ENCODE peak calls at places on chromosomes 12 and 14, in five cellular contexts. S is psoas muscle, T is Panc1, Q is AG10803, V is Peyer's patch. X is an unnamed sample.

GRCh38 chr12:57367121-57367520 is 63.7 kb downstream of the R3HDM2 start:
- DNase-seq in S (no peak), T (no peak), Q (no peak), V (no peak), X (no peak)

GRCh38 chr14:103103461-103104388 is 9.2 kb downstream of the EXOC3L4 start:
- DNase-seq in T (no peak), Q (peak; percentile 66), V (peak; percentile 86), S (peak; percentile 62), X (peak; percentile 50)

GRCh38 chr12:55996715-55997534 is at the start of gene SUOX:
- DNase-seq in Q (peak; percentile 96), S (peak; percentile 96), T (peak; percentile 87), V (peak; percentile 95), X (peak; percentile 98)

GRCh38 chr14:29741909-29742401 is 185.7 kb downstream of the PRKD1 start:
- DNase-seq in S (no peak), Q (peak; percentile 76), V (no peak), T (no peak), X (peak; percentile 12)

GRCh38 chr14:99522934-99523660 is 41.9 kb downstream of the CCNK start:
- DNase-seq in V (no peak), T (no peak), Q (no peak), S (peak; percentile 15), X (peak; percentile 30)

GRCh38 chr14:89702151-89702936 is 252.2 kb downstream of the EFCAB11 start:
- DNase-seq in V (no peak), Q (peak; percentile 80), S (peak; percentile 36), T (no peak), X (peak; percentile 40)

GRCh38 chr12:65808580-65808979 is 15.7 kb upstream of the HMGA2 start:
- DNase-seq in V (no peak), Q (no peak), S (no peak), T (no peak), X (no peak)

GRCh38 chr14:67241416-67242362 is at the start of gene PALS1:
- DNase-seq in T (no peak), S (no peak), V (no peak), Q (peak; percentile 83), X (peak; percentile 78)

GRCh38 chr14:54981698-54982097 is 45.2 kb downstream of the WDHD1 start:
- DNase-seq in Q (peak; percentile 35), T (no peak), V (no peak), S (no peak), X (no peak)
- TF ChIP-seq CTCF in Q (peak; percentile 43), T (peak; percentile 21), V (no peak), S (peak; percentile 31), X (peak; percentile 78)

GRCh38 chr12:22231836-22232235 is 102.7 kb downstream of the ST8SIA1 start:
- DNase-seq in Q (no peak), S (no peak), V (no peak), T (no peak), X (no peak)
- TF ChIP-seq CTCF in Q (peak; percentile 31), S (no peak), V (no peak), T (no peak), X (no peak)

GRCh38 chr12:94535614-94535932 is 75.9 kb upstream of the CEP83 start:
- DNase-seq in V (no peak), S (no peak), T (no peak), Q (no peak), X (no peak)
- TF ChIP-seq CTCF in V (no peak), S (no peak), T (no peak), Q (no peak), X (no peak)

DNA sequence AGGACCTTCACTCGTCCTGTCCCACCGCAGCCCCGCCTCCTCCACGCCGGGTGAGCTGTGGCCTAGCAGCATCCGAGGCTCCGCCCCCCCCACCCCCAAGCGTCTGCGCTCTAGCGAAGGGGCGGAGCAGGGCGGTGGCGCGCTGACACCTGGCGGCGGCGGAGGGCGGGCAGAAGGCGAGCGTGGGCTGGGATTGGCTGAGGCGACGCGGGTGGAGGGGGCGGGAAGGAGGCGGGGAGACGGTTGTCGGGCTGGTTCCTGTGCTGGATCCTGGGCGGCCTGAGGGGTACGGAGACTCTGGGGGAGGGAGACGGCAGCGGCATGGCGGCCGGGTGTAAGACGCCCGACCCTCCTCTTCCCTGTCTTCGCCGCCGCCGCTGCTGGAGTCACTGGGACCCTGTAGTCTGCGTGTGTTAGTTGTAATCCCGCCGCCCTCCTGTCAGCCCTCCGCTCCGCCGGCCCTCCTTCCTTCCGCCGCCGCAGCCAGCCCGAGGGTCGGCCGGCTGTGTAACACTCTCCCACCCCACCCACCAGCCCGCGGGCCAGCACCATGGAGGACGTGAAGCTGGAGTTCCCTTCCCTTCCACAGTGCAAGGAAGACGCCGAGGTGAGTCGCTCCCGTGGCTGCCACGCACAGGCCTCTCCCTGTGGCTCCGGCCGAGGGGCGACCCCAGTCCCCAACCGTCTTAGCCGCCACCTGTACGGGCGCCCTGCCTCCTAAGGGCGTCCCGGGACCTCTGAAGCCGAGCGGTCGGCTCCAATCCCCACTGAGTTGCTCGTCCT is at the start of gene STYX:
- DNase-seq in S (peak; percentile 98), T (peak; percentile 68), V (peak; percentile 100), Q (peak; percentile 97), X (peak; percentile 95)
- TF ChIP-seq CTCF in S (peak; percentile 4), T (no peak), V (peak; percentile 33), Q (no peak), X (peak; percentile 61)

DNA sequence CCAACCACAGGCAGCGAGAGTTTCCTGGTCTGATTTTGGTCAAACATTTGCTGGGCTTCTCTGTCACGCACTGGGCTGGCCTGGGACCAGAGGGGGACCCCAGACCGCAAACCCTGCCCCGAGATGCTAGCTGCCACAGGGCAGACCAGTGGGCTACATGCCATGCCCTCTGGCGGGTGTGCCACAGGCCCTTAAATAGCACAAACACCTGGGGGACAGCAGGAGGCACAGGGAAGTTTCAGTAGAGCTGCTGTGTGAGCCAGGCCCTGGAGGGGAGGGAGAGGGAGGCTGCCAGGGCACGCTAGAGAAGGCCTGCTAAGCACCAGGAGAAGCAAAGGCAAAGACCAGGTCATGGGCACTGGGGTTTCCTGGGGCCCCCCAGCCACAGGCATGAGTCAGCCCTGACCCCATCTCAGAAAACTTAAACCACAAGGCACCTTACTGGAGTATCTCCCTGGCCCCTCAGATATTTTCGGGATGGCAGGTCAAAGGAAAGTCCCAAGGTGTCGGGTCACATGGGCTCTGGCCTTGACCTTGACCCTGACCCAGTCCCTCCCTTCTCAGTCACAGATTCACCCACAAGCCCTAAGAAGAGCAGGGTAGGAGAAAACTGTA is 29.2 kb downstream of the ITPK1 start:
- DNase-seq in Q (no peak), S (no peak), T (no peak), V (no peak), X (no peak)
- TF ChIP-seq CTCF in Q (no peak), S (no peak), T (no peak), V (no peak), X (no peak)

X was measured in HFFc6.